ENCODE peak calls at places on chromosome 19, in eight cellular contexts. X is mammary epithelial cell, V is ovary, Z is colonic mucosa, C is RWPE1, A is neural progenitor cell, Q is AG04450, G is H1. S is an unnamed sample.

GRCh38 chr19:32674153-32674958 is 624 bp downstream of the ANKRD27 start:
- DNase-seq in X (no peak), V (no peak), Z (no peak), C (no peak), A (peak; percentile 47), Q (no peak), G (no peak), S (peak; percentile 56)

GRCh38 chr19:43532571-43532961 is 422 bp upstream of the ZNF575 start:
- DNase-seq in X (no peak), V (peak; percentile 69), Z (peak; percentile 90), C (peak; percentile 25), A (no peak), Q (no peak), G (no peak), S (peak; percentile 86)

GRCh38 chr19:10604460-10604980 is 17.4 kb upstream of the AP1M2 start:
- DNase-seq in X (no peak), V (no peak), Z (no peak), C (no peak), A (no peak), Q (no peak), G (no peak), S (no peak)

GRCh38 chr19:53158119-53158656 is 665 bp downstream of the ZNF347 start:
- DNase-seq in X (peak; percentile 38), V (peak; percentile 56), Z (peak; percentile 52), C (peak; percentile 30), A (peak; percentile 67), Q (no peak), G (no peak), S (peak; percentile 81)

GRCh38 chr19:18764591-18765051 is 26.5 kb downstream of the COMP start:
- DNase-seq in X (no peak), V (no peak), Z (no peak), C (no peak), A (no peak), Q (no peak), G (no peak), S (no peak)

GRCh38 chr19:41424335-41425173 is 2.6 kb downstream of the B3GNT8 start:
- DNase-seq in X (no peak), V (no peak), Z (no peak), C (no peak), A (no peak), Q (no peak), G (no peak), S (peak; percentile 73)

GRCh38 chr19:8512115-8512967 is 1.6 kb downstream of the ZNF414 start:
- DNase-seq in X (peak; percentile 11), V (peak; percentile 56), Z (peak; percentile 68), C (peak; percentile 58), A (peak; percentile 33), Q (no peak), G (peak; percentile 58), S (no peak)

GRCh38 chr19:35128398-35129057 is 6.3 kb downstream of the LGI4 start:
- DNase-seq in X (no peak), V (no peak), Z (no peak), C (no peak), A (no peak), Q (no peak), G (no peak), S (no peak)

GRCh38 chr19:35328851-35329285 is at the start of gene CD22:
- DNase-seq in X (no peak), V (no peak), Z (no peak), C (no peak), A (no peak), Q (no peak), G (no peak), S (no peak)

GRCh38 chr19:58274771-58275199 is 4.0 kb upstream of the ZNF8 start:
- DNase-seq in X (peak; percentile 10), V (no peak), Z (peak; percentile 28), C (peak; percentile 46), A (no peak), Q (no peak), G (no peak), S (no peak)

GRCh38 chr19:55463583-55464031 is 944 bp downstream of the C19orf85 start:
- DNase-seq in X (no peak), V (no peak), Z (no peak), C (no peak), A (no peak), Q (no peak), G (no peak), S (peak; percentile 81)

GRCh38 chr19:6073858-6074708 is 36.2 kb downstream of the RFX2 start:
- DNase-seq in X (no peak), V (no peak), Z (peak; percentile 17), C (no peak), A (no peak), Q (no peak), G (no peak), S (no peak)

GRCh38 chr19:34480971-34481821 is at the start of gene WTIP:
- DNase-seq in X (peak; percentile 62), V (peak; percentile 92), Z (peak; percentile 39), C (peak; percentile 55), A (peak; percentile 97), Q (peak; percentile 80), G (no peak), S (peak; percentile 93)

GRCh38 chr19:13978306-13978705 is 26.0 kb downstream of the DCAF15 start:
- DNase-seq in X (no peak), V (peak; percentile 90), Z (peak; percentile 77), C (peak; percentile 57), A (peak; percentile 97), Q (no peak), G (peak; percentile 94), S (peak; percentile 92)

GRCh38 chr19:10390652-10391286 is 10.4 kb upstream of the TYK2 start:
- DNase-seq in X (peak; percentile 38), V (peak; percentile 71), Z (peak; percentile 80), C (peak; percentile 72), A (peak; percentile 81), Q (peak; percentile 46), G (no peak), S (no peak)

GRCh38 chr19:55253842-55254624 is 4.8 kb downstream of the PPP6R1 start:
- DNase-seq in X (no peak), V (no peak), Z (no peak), C (no peak), A (no peak), Q (no peak), G (no peak), S (peak; percentile 76)

GRCh38 chr19:5718579-5719273 is 1.2 kb downstream of the LONP1 start:
- DNase-seq in X (peak; percentile 66), V (no peak), Z (no peak), C (peak; percentile 58), A (no peak), Q (peak; percentile 63), G (no peak), S (no peak)

GRCh38 chr19:4660993-4661392 is 9.1 kb downstream of the MYDGF start:
- DNase-seq in X (no peak), V (no peak), Z (no peak), C (no peak), A (no peak), Q (no peak), G (no peak), S (no peak)

GRCh38 chr19:48448563-48448962 is 2.8 kb downstream of the GRWD1 start:
- DNase-seq in X (no peak), V (no peak), Z (no peak), C (no peak), A (no peak), Q (no peak), G (no peak), S (no peak)
- H3K27ac ChIP-seq in X (no peak overlapping the region), V (no peak overlapping the region), Z (no peak overlapping the region), C (no peak overlapping the region), A (no peak overlapping the region), Q (no peak overlapping the region), G (no peak overlapping the region), S (no peak overlapping the region)

DNA sequence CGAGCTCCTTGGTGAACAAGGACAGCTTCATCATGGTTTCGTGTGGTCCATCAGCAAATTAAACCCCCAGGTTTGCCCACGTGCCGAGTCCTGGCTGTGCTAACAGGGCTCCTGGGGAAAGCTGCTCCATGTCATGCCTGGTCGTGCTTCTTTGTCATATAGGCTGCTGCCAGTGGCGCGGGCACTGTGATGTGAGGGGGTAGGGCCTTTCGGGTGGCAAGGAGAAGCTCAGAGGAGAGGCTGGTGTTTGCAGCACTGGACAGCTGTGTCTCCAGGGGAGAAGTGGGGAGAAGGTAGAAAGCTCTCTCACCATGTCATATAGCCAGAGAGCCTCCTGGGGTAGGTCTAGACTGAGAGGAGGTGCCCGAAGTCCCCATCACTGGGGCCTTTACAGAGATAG is 13.3 kb downstream of the VSTM2B start:
- DNase-seq in X (no peak), V (no peak), Z (no peak), C (no peak), A (no peak), Q (no peak), G (no peak), S (no peak)
- TF ChIP-seq CTCF in X (no peak), V (no peak), Z (no peak), C (no peak), A (no peak), Q (no peak), G (no peak), S (no peak)

GRCh38 chr19:2902590-2903218 is 2.0 kb downstream of the ZNF57 start:
- DNase-seq in X (no peak), V (no peak), Z (no peak), C (no peak), A (no peak), Q (no peak), G (no peak), S (no peak)
- H3K27ac ChIP-seq in X (no peak overlapping the region), V (no peak overlapping the region), Z (peak overlapping the region; percentile 37), C (peak overlapping the region; percentile 63), A (no peak overlapping the region), Q (no peak overlapping the region), G (no peak overlapping the region), S (no peak overlapping the region)

GRCh38 chr19:2254052-2254872 is 2.0 kb downstream of the JSRP1 start:
- DNase-seq in X (no peak), V (peak; percentile 64), Z (no peak), C (no peak), A (peak; percentile 84), Q (no peak), G (no peak), S (peak; percentile 80)
- TF ChIP-seq CTCF in X (no peak), V (no peak), Z (no peak), C (no peak), A (peak; percentile 69), Q (peak; percentile 76), G (peak; percentile 65), S (no peak)

GRCh38 chr19:17105548-17105947 is 30.0 kb downstream of the MYO9B start:
- DNase-seq in X (no peak), V (no peak), Z (no peak), C (no peak), A (no peak), Q (no peak), G (no peak), S (no peak)
- H3K27ac ChIP-seq in X (no peak overlapping the region), V (no peak overlapping the region), Z (no peak overlapping the region), C (peak overlapping the region; percentile 93), A (no peak overlapping the region), Q (no peak overlapping the region), G (no peak overlapping the region), S (no peak overlapping the region)

DNA sequence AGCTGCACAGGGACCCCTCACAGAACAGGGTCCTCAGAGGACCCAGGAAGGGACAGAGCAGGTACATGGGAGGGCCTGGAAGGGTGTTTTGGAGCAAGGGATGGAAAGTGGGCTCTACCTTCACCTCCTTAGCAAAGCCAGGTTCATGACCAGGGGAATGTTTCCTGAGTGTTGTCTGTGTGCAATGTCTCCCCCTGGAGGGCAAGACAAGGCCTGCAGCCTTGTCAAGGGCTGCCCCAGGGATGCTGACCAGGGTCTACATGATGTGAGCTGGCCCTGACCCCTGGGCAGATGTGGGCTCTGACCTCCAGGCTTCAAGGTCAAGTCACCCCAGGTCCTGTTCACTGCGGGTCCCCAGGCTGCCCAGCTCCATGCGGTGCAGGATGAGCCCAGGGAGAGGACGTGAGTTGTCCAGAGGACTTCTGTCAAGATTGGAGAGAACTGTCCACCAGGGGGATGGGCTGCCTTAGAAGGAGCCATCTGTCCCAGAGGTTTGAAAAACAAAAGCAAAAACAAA is 1.0 kb upstream of the CEACAM1 start:
- DNase-seq in X (peak; percentile 44), V (peak; percentile 39), Z (peak; percentile 85), C (peak; percentile 53), A (peak; percentile 48), Q (no peak), G (peak; percentile 49), S (no peak)
- TF ChIP-seq CTCF in X (peak; percentile 92), V (no peak), Z (peak; percentile 96), C (peak; percentile 64), A (peak; percentile 79), Q (peak; percentile 87), G (peak; percentile 85), S (peak; percentile 91)

S was measured in kidney.